ENCODE peak calls at places on chromosomes 11 and 22, in six cellular contexts. P, K, R, T, C and J are unnamed samples.
A peak's percentile ranks its signal among the peaks of the same experiment; 100 is the strongest.

GRCh38 chr11:1336836-1337646 is 27.6 kb upstream of the TOLLIP start:
- DNase-seq in P (peak; percentile 60), K (no peak), R (no peak), T (peak; percentile 84), C (peak; percentile 90), J (no peak)

GRCh38 chr11:11620966-11621880 is 582 bp downstream of the GALNT18 start:
- DNase-seq in P (peak; percentile 58), K (peak; percentile 33), R (peak; percentile 14), T (peak; percentile 78), C (no peak), J (no peak)

GRCh38 chr11:10490398-10491232 is 35.6 kb downstream of the AMPD3 start:
- DNase-seq in P (peak; percentile 75), K (peak; percentile 68), R (no peak), T (peak; percentile 91), C (peak; percentile 87), J (no peak)

GRCh38 chr11:47003180-47003877 is 66.8 kb downstream of the CSTPP1 start:
- DNase-seq in P (peak; percentile 51), K (no peak), R (no peak), T (no peak), C (no peak), J (no peak)

GRCh38 chr11:35935390-35935789 is 8.5 kb upstream of the LDLRAD3 start:
- DNase-seq in P (no peak), K (no peak), R (no peak), T (no peak), C (no peak), J (no peak)

GRCh38 chr11:118441770-118442169 is 5.5 kb downstream of the KMT2A start:
- DNase-seq in P (no peak), K (no peak), R (no peak), T (no peak), C (no peak), J (no peak)

GRCh38 chr22:39915295-39915726 is 14.4 kb downstream of the GRAP2 start:
- DNase-seq in P (no peak), K (no peak), R (no peak), T (no peak), C (no peak), J (no peak)

GRCh38 chr11:2325719-2326118 is 23.9 kb downstream of the TSPAN32 start:
- DNase-seq in P (peak; percentile 81), K (no peak), R (no peak), T (no peak), C (peak; percentile 69), J (no peak)

GRCh38 chr11:113778111-113778910 is 1.3 kb upstream of the CLDN25 start:
- DNase-seq in P (peak; percentile 61), K (peak; percentile 51), R (no peak), T (no peak), C (no peak), J (no peak)

GRCh38 chr11:6862961-6863360 is at the start of gene OR10A2:
- DNase-seq in P (no peak), K (no peak), R (no peak), T (no peak), C (no peak), J (no peak)

GRCh38 chr11:123434262-123434661 is 4.2 kb downstream of the GRAMD1B start:
- DNase-seq in P (no peak), K (no peak), R (no peak), T (no peak), C (peak; percentile 48), J (no peak)

GRCh38 chr11:62054484-62055121 is 69.2 kb upstream of the INCENP start:
- DNase-seq in P (no peak), K (peak; percentile 48), R (no peak), T (peak; percentile 69), C (no peak), J (no peak)

GRCh38 chr11:19027829-19028595 is 32.5 kb downstream of the MRGPRX2 start:
- DNase-seq in P (no peak), K (no peak), R (no peak), T (no peak), C (no peak), J (no peak)

GRCh38 chr11:8070417-8071101 is 10.5 kb upstream of the TUB start:
- DNase-seq in P (no peak), K (no peak), R (no peak), T (no peak), C (peak; percentile 54), J (no peak)

GRCh38 chr22:44915441-44915840 is 94.4 kb downstream of the PHF21B start:
- DNase-seq in P (peak; percentile 10), K (no peak), R (no peak), T (peak; percentile 44), C (no peak), J (no peak)

GRCh38 chr11:12598330-12599256 is 75.6 kb upstream of the TEAD1 start:
- DNase-seq in P (no peak), K (no peak), R (no peak), T (no peak), C (no peak), J (no peak)

GRCh38 chr11:130396965-130397364 is 31.4 kb downstream of the ADAMTS8 start:
- DNase-seq in P (peak; percentile 57), K (no peak), R (no peak), T (no peak), C (no peak), J (no peak)

GRCh38 chr11:65444314-65445051 is 21.9 kb downstream of the NEAT1 start:
- DNase-seq in P (peak; percentile 55), K (no peak), R (no peak), T (peak; percentile 76), C (peak; percentile 89), J (no peak)

GRCh38 chr11:34599406-34599901 is 21.4 kb upstream of the EHF start:
- DNase-seq in P (no peak), K (no peak), R (no peak), T (no peak), C (no peak), J (no peak)

GRCh38 chr11:26878959-26879581 is 114.8 kb upstream of the FIBIN start:
- DNase-seq in P (no peak), K (no peak), R (no peak), T (no peak), C (no peak), J (no peak)

GRCh38 chr22:17087176-17088131 is 2.7 kb downstream of the IL17RA start:
- DNase-seq in P (no peak), K (no peak), R (no peak), T (peak; percentile 50), C (peak; percentile 75), J (no peak)

GRCh38 chr11:8839306-8839956 is 71.6 kb upstream of the AKIP1 start:
- DNase-seq in P (no peak), K (no peak), R (no peak), T (no peak), C (no peak), J (peak; percentile 45)

GRCh38 chr22:40955516-40955915 is 4.3 kb downstream of the RBX1 start:
- DNase-seq in P (no peak), K (no peak), R (no peak), T (no peak), C (no peak), J (no peak)

GRCh38 chr11:15923169-15923568 is 433.2 kb downstream of the SOX6 start:
- DNase-seq in P (no peak), K (no peak), R (no peak), T (no peak), C (no peak), J (no peak)

GRCh38 chr11:8258289-8258688 is 5.4 kb downstream of the LMO1 start:
- DNase-seq in P (no peak), K (peak; percentile 11), R (no peak), T (peak; percentile 54), C (peak; percentile 80), J (no peak)

GRCh38 chr11:129788278-129788677 is 27.4 kb upstream of the TMEM45B start:
- DNase-seq in P (no peak), K (no peak), R (no peak), T (no peak), C (no peak), J (no peak)

GRCh38 chr11:62923634-62924411 is 2.7 kb upstream of the CHRM1 start:
- DNase-seq in P (no peak), K (no peak), R (peak; percentile 44), T (no peak), C (no peak), J (no peak)

GRCh38 chr22:31291716-31292644 is at the start of gene PIK3IP1:
- DNase-seq in P (peak; percentile 90), K (peak; percentile 92), R (peak; percentile 57), T (peak; percentile 96), C (peak; percentile 98), J (peak; percentile 83)
- TF ChIP-seq POLR2A in P (peak; percentile 85), K (no peak), R (no peak), T (peak; percentile 90), C (peak; percentile 71), J (no peak)

DNA sequence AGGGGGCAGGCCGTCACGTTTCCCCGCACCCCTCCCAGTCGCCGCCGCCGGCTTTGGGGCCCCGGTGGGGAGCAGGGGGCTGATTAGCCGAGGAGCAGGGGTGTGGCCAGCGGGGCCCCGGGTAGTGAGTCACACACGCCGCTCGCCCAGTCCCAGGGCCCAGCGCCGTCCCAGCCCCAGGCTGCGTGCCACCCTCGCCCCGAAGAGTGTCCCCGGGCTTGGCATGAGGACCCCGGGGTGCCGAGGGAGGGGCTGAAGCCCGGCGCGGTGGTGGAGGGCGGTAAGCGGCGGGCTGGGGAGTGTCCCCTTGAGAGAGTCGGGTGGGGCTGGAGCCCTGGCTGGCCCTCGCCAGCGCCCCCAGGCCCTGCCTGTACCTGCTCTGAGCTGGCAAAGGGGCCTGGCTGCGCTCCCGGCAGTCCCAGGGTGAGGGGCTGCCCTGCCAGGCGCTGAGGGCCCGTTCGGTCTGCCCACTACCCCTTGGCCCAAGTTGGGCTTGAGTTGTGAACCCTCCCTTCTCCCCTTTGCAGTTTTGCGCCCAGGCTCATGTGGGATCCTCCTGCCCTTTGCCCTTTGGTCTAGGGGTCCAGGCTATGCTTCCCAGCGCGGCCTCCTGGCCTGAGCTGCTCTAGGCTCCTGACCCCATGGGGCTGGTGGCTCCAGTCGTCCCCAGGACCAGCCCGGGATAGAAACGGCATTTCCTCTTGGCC is 34.6 kb downstream of the PRDM11 start:
- DNase-seq in P (peak; percentile 63), K (peak; percentile 71), R (no peak), T (peak; percentile 88), C (peak; percentile 92), J (no peak)
- TF ChIP-seq POLR2A in P (no peak), K (no peak), R (no peak), T (no peak), C (no peak), J (no peak)

DNA sequence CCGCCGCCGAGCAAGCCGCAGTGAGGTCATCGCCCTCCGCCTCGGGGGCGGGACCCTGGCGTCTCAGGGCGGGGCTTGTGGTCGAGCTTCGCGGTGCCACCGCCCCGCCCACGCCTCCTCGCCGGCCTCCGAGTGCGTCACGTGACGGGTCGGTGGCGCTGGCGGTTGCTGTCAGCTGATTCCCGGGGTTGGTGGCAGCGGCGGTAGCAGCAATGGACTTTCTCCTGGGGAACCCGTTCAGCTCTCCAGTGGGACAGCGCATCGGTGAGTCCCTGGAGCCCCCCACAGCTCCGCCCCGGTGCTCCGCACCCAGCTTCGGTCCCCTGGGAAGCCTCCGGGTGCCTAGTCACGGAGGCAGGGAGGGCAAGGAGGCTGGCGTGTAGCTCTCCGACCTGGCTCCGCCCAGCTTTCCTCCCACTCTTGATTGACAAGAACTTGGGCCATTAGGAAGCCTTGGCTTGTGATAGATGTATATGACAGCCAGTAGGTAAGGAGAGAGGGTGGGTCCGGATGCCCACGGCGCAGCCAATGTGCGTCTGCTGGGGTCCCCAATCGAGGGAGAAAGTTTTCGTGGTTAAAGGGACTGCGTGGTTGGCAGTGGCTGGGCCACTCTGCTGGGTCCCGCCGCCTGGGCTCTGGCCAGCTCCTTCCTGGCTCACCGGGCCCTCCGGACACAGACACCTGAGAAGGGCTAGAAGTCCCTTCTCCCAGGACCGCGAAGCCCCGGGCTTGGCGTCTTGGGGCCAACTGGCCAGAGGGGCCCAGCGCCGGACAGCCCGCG is at the start of gene TOM1:
- DNase-seq in P (peak; percentile 99), K (peak; percentile 98), R (peak; percentile 93), T (peak; percentile 98), C (peak; percentile 99), J (peak; percentile 93)
- TF ChIP-seq POLR2A in P (peak; percentile 89), K (no peak), R (no peak), T (peak; percentile 72), C (peak; percentile 81), J (no peak)

GRCh38 chr22:27918351-27919221 is 470 bp downstream of the PITPNB start:
- DNase-seq in P (peak; percentile 72), K (peak; percentile 33), R (peak; percentile 25), T (peak; percentile 78), C (peak; percentile 91), J (no peak)
- TF ChIP-seq POLR2A in P (no peak), K (no peak), R (peak; percentile 71), T (no peak), C (peak; percentile 44), J (no peak)